ENCODE peak calls at places on chromosomes 1 and 21, in ten cellular contexts. P is fibroblast of lung, S is fibroblast of the aortic adventitia, E is tibial artery, F is astrocyte of the spinal cord, L is brain microvascular endothelial cell, A is cardiac fibroblast, M is cardiac muscle cell, N is GM12865, X is IMR-90. J is an unnamed sample.
A peak's percentile ranks its signal among the peaks of the same experiment; 100 is the strongest.

GRCh38 chr21:25370311-25370744 is 237.0 kb downstream of the MRPL39 start:
- DNase-seq in M (no peak), S (peak; percentile 92), F (peak; percentile 97), P (peak; percentile 99), A (peak; percentile 82), X (peak; percentile 99), L (peak; percentile 98), E (no peak), N (no peak), J (no peak)

GRCh38 chr1:167297222-167298214 is 76.8 kb downstream of the POU2F1 start:
- DNase-seq in L (no peak), P (no peak), N (no peak), A (peak; percentile 54), X (peak; percentile 3), M (no peak), F (no peak), E (peak; percentile 43), S (peak; percentile 34), J (no peak)

GRCh38 chr1:100703716-100704115 is 15.8 kb upstream of the VCAM1 start:
- DNase-seq in A (peak; percentile 59), X (no peak), L (no peak), P (peak; percentile 78), N (no peak), F (no peak), E (no peak), S (peak; percentile 65), M (no peak), J (no peak)

GRCh38 chr1:239951518-239952130 is 140.1 kb upstream of the FMN2 start:
- DNase-seq in L (peak; percentile 75), P (peak; percentile 57), M (peak; percentile 91), F (peak; percentile 73), X (peak; percentile 73), A (peak; percentile 73), S (peak; percentile 83), E (peak; percentile 59), N (peak; percentile 72), J (no peak)

GRCh38 chr1:3275471-3276340 is 178.8 kb upstream of the ARHGEF16 start:
- DNase-seq in S (peak; percentile 10), L (peak; percentile 7), F (peak; percentile 70), A (no peak), N (no peak), M (no peak), P (peak; percentile 70), X (peak; percentile 1), E (peak; percentile 51), J (no peak)

GRCh38 chr1:25771246-25772114 is 28.5 kb upstream of the SELENON start:
- DNase-seq in A (no peak), L (no peak), P (peak; percentile 50), N (no peak), X (peak; percentile 5), S (no peak), M (peak; percentile 41), E (no peak), F (no peak), J (peak; percentile 51)

GRCh38 chr1:110605901-110606783 is at the start of gene KCNA2:
- DNase-seq in A (peak; percentile 9), M (peak; percentile 76), S (no peak), P (peak; percentile 18), L (no peak), N (no peak), X (no peak), E (no peak), F (no peak), J (peak; percentile 37)

GRCh38 chr1:225347123-225347683 is 80.6 kb downstream of the LBR start:
- DNase-seq in S (no peak), A (peak; percentile 10), X (no peak), P (no peak), L (no peak), M (no peak), N (peak; percentile 24), F (no peak), E (no peak), J (no peak)

GRCh38 chr1:65265296-65266271 is 43.8 kb upstream of the DNAJC6 start:
- DNase-seq in S (peak; percentile 3), L (peak; percentile 28), N (peak; percentile 67), F (peak; percentile 35), M (peak; percentile 86), X (no peak), E (peak; percentile 29), P (peak; percentile 32), A (peak; percentile 44), J (no peak)

GRCh38 chr1:198254521-198254920 is 97.7 kb downstream of the NEK7 start:
- DNase-seq in S (peak; percentile 42), E (no peak), M (no peak), X (no peak), L (no peak), P (no peak), N (no peak), A (peak; percentile 58), F (no peak), J (no peak)

GRCh38 chr1:66413139-66413755 is 120.7 kb upstream of the SGIP1 start:
- DNase-seq in S (no peak), M (peak; percentile 6), P (no peak), E (no peak), A (no peak), L (no peak), F (no peak), X (no peak), N (no peak), J (no peak)

GRCh38 chr1:200525167-200526123 is 95.1 kb downstream of the KIF14 start:
- DNase-seq in X (peak; percentile 68), N (no peak), M (no peak), A (peak; percentile 40), E (no peak), L (no peak), S (peak; percentile 87), F (peak; percentile 61), P (peak; percentile 75), J (no peak)

GRCh38 chr1:219325368-219325742 is 151.7 kb downstream of the LYPLAL1 start:
- DNase-seq in N (no peak), M (no peak), L (no peak), S (no peak), E (no peak), F (no peak), X (no peak), A (no peak), P (no peak), J (no peak)

GRCh38 chr1:15325375-15326085 is 78.5 kb downstream of the FHAD1 start:
- DNase-seq in M (no peak), E (no peak), P (no peak), A (no peak), S (no peak), F (no peak), N (no peak), L (no peak), X (no peak), J (no peak)

GRCh38 chr1:240107058-240107684 is 15.5 kb downstream of the FMN2 start:
- DNase-seq in L (no peak), S (peak; percentile 66), P (peak; percentile 91), X (peak; percentile 88), M (no peak), A (no peak), E (no peak), F (peak; percentile 86), N (no peak), J (no peak)

GRCh38 chr1:178870944-178871343 is at the start of gene ANGPTL1:
- DNase-seq in N (no peak), L (peak; percentile 13), E (peak; percentile 20), P (peak; percentile 68), S (peak; percentile 42), X (peak; percentile 73), A (peak; percentile 39), M (no peak), F (peak; percentile 74), J (no peak)

GRCh38 chr1:234632225-234632624 is 22.2 kb upstream of the IRF2BP2 start:
- DNase-seq in M (no peak), P (no peak), A (no peak), E (no peak), L (no peak), S (no peak), F (no peak), X (no peak), N (no peak), J (no peak)

GRCh38 chr1:168623838-168624237 is 47.4 kb downstream of the XCL1 start:
- DNase-seq in L (no peak), N (no peak), S (no peak), F (no peak), M (no peak), A (no peak), P (no peak), X (no peak), E (no peak), J (no peak)

GRCh38 chr1:168621356-168621755 is 45.0 kb downstream of the XCL1 start:
- DNase-seq in N (no peak), F (peak; percentile 41), A (peak; percentile 57), P (peak; percentile 79), E (no peak), X (no peak), M (peak; percentile 60), S (peak; percentile 17), L (peak; percentile 51), J (no peak)

GRCh38 chr1:168626326-168626725 is 49.9 kb downstream of the XCL1 start:
- DNase-seq in E (no peak), P (no peak), X (no peak), L (no peak), M (no peak), A (no peak), N (no peak), S (no peak), F (no peak), J (no peak)

GRCh38 chr1:168627370-168627769 is 51.0 kb downstream of the XCL1 start:
- DNase-seq in M (no peak), E (no peak), F (no peak), A (no peak), N (no peak), P (no peak), S (no peak), L (no peak), X (no peak), J (no peak)

GRCh38 chr1:168623003-168623828 is 46.8 kb downstream of the XCL1 start:
- DNase-seq in N (no peak), A (peak; percentile 69), X (peak; percentile 30), E (peak; percentile 55), F (peak; percentile 86), P (peak; percentile 97), L (peak; percentile 93), S (peak; percentile 55), M (no peak), J (peak; percentile 56)
- TF ChIP-seq CTCF in N (no peak), A (no peak), X (no peak), E (no peak), F (no peak), P (no peak), L (peak; percentile 48), S (no peak), M (no peak), J (peak; percentile 20)

GRCh38 chr1:223709598-223709997 is 2.7 kb upstream of the CAPN2 start:
- DNase-seq in N (no peak), E (no peak), S (peak; percentile 61), P (no peak), F (no peak), X (peak; percentile 67), L (no peak), A (peak; percentile 61), M (no peak), J (no peak)
- TF ChIP-seq CTCF in N (no peak), E (no peak), S (peak; percentile 66), P (peak; percentile 61), F (peak; percentile 54), X (peak; percentile 71), L (peak; percentile 63), A (peak; percentile 54), M (peak; percentile 56), J (peak; percentile 28)

GRCh38 chr1:246003442-246003730 is 503.7 kb downstream of the SMYD3 start:
- DNase-seq in L (no peak), P (no peak), A (no peak), M (no peak), N (no peak), E (no peak), F (no peak), X (no peak), S (no peak), J (no peak)
- TF ChIP-seq CTCF in L (no peak), P (no peak), A (no peak), M (no peak), N (no peak), E (no peak), F (no peak), X (no peak), S (no peak), J (no peak)

GRCh38 chr21:36169465-36170128 is 13.0 kb downstream of the DOP1B start:
- DNase-seq in L (no peak), M (no peak), S (no peak), F (no peak), A (no peak), E (no peak), N (no peak), P (no peak), X (no peak), J (no peak)
- TF ChIP-seq CTCF in L (peak; percentile 35), M (no peak), S (no peak), F (peak; percentile 15), A (no peak), E (no peak), N (peak; percentile 16), P (no peak), X (no peak), J (no peak)

J was measured in psoas muscle.